ENCODE peak calls at places on chromosome 18, in seven cellular contexts. O is mammary epithelial cell, R is K562, B is OCI-LY7, U is suprapubic skin, P is adrenal gland, V is right atrium auricular region. Q is an unnamed sample.

GRCh38 chr18:23963443-23964185 is 50.9 kb upstream of the TTC39C start:
- DNase-seq in V (no peak), B (peak), O (no peak), R (no peak), P (no peak), U (no peak), Q (no peak)

GRCh38 chr18:24497052-24497754 is 36.8 kb downstream of the HRH4 start:
- DNase-seq in O (peak), P (no peak), B (no peak), U (no peak), V (no peak), R (no peak), Q (no peak)

GRCh38 chr18:8777846-8778245 is 72.5 kb downstream of the MTCL1 start:
- DNase-seq in B (no peak), O (peak), P (no peak), R (no peak), U (no peak), V (no peak), Q (no peak)

GRCh38 chr18:40917096-40917495 is 1037.9 kb upstream of the PIK3C3 start:
- DNase-seq in O (peak), B (no peak), R (no peak), P (no peak), U (no peak), V (no peak), Q (no peak)

GRCh38 chr18:8811115-8811514 is 105.8 kb downstream of the MTCL1 start:
- DNase-seq in P (no peak), V (no peak), O (no peak), R (no peak), U (no peak), B (no peak), Q (no peak)

GRCh38 chr18:61600422-61600821 is 267.2 kb downstream of the CDH20 start:
- DNase-seq in V (no peak), B (no peak), P (no peak), R (no peak), U (no peak), O (no peak), Q (no peak)

GRCh38 chr18:2515908-2516625 is 55.2 kb downstream of the METTL4 start:
- DNase-seq in P (peak), O (peak), R (no peak), U (no peak), V (no peak), B (peak), Q (peak)

GRCh38 chr18:45012286-45012685 is 331.6 kb downstream of the SETBP1 start:
- DNase-seq in B (no peak), V (no peak), U (no peak), R (no peak), P (no peak), O (peak), Q (no peak)

GRCh38 chr18:28735731-28736130 is 558.8 kb upstream of the CDH2 start:
- DNase-seq in U (no peak), O (peak), R (no peak), V (no peak), P (no peak), B (no peak), Q (peak)

GRCh38 chr18:54151376-54151775 is 73.1 kb downstream of the MBD2 start:
- DNase-seq in R (no peak), O (no peak), P (no peak), U (no peak), B (no peak), V (no peak), Q (no peak)

GRCh38 chr18:6414118-6414722 is 491 bp downstream of the L3MBTL4 start:
- DNase-seq in V (no peak), R (no peak), U (peak), O (peak), P (peak), B (no peak), Q (no peak)

GRCh38 chr18:55587341-55588000 is 521 bp downstream of the TCF4 start:
- DNase-seq in V (no peak), B (peak), U (no peak), O (peak), R (peak), P (peak), Q (peak)

GRCh38 chr18:23805898-23806297 is 116.6 kb downstream of the LAMA3 start:
- DNase-seq in U (no peak), V (no peak), P (no peak), B (no peak), R (no peak), O (peak), Q (peak)

DNA sequence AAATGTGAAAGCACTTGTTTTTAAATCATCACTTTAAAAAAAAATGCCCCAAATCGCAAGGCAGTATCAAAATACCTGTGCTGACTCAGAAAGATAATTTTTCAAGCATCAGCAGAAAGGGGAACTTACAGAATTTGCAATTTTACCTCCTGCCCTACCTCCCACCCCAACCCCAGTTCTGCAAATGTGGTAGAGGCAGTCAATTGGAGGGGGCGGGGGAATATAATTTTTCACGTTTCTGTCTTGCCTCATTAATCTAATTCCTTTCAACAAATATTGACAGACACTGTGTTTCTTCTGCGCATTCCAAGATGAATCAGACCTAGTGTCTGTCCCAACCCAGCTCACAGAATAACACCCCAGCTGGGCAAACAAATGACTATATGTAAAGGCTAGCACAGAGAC is 76.8 kb downstream of the ALPK2 start:
- DNase-seq in P (no peak), O (no peak), U (no peak), B (no peak), V (no peak), R (no peak), Q (peak)
- TF ChIP-seq CTCF in P (no peak), O (no peak), U (no peak), B (no peak), V (no peak), R (no peak), Q (no peak)

GRCh38 chr18:73551211-73551610 is 596.4 kb downstream of the FBXO15 start:
- DNase-seq in B (no peak), R (no peak), V (no peak), O (no peak), U (no peak), P (no peak), Q (no peak)
- H3K27ac ChIP-seq in B (no peak), R (no peak), V (no peak), O (no peak), U (no peak), P (no peak), Q (no peak)

DNA sequence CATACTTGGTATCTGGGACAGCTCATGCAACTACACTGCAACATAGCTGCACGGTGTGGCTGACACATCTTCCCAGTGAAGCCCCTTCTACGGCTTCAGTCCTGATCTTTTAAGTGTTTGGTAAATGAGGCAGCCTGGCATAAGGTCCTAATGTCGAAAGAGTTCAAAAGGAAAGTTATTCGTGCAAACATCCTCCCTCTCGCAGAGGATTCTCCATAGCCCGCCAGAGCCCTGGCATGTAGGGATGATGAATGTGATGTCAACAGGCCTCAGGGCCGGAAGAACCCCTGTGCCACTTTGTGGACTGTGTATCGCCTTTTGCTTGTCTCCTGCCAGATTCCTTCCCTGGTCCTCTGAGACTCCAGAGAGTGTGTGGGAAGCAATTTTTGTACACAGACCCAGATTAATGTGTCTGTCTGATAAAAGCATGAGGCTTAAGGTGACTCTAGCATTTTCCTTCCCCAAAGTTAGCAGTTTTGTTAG is 88.5 kb downstream of the SOCS6 start:
- DNase-seq in O (no peak), R (no peak), V (no peak), U (no peak), P (no peak), B (no peak), Q (no peak)
- H3K4me3 ChIP-seq in O (no peak), R (no peak), V (no peak), U (no peak), P (no peak), B (no peak), Q (no peak)

GRCh38 chr18:31942999-31943894 is at the start of gene TRAPPC8:
- DNase-seq in U (peak), B (peak), V (peak), P (peak), R (peak), O (peak), Q (peak)
- TF ChIP-seq CTCF in U (no peak), B (no peak), V (no peak), P (no peak), R (peak), O (peak), Q (no peak)

GRCh38 chr18:41954827-41955613 is at the start of gene PIK3C3:
- DNase-seq in U (peak), P (peak), V (peak), O (peak), B (peak), R (peak), Q (peak)
- H3K27ac ChIP-seq in U (peak), P (peak), V (peak), O (peak), B (no peak), R (peak), Q (peak)

DNA sequence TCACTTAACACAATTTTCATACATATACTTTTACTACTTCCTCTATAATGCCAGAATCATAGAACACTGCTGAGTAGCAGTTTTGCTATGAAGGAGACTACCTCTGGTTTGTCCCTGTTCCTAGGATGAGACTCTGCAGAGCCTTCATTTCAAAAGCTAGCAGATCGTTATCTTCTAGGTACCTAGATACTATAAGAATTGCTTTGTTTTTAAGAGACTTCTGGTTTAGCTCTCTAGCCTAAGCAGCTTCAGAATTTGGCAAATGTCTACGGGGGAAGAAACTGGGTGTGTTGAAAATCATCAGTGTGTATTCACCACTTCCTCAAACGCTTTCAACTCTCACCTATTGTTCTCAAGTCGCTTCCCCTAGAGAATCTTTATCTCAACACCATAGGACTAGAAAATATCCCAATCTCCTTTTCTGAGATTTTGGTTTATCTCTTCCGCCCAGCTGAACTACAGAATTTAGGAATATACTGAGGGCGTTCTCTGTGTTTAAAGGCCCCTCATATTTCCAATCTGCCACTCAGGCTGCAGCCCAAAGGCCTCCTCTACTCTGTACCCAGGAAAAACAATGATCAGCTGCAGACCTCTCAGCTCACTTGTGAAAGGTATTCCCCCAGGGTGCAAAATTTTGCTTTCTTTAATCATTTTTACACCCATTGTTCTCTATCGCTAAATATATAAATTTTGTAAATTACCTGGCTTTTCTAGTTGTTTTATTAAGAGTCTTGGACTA is 28.7 kb downstream of the SMAD2 start:
- DNase-seq in U (no peak), P (no peak), V (no peak), B (peak), O (peak), R (no peak), Q (no peak)
- H3K4me3 ChIP-seq in U (no peak), P (no peak), V (no peak), B (peak), O (no peak), R (no peak), Q (no peak)

GRCh38 chr18:35775887-35776286 is 194.3 kb downstream of the GALNT1 start:
- DNase-seq in R (no peak), B (no peak), P (no peak), V (no peak), O (peak), U (no peak), Q (peak)

GRCh38 chr18:35778850-35779634 is 193.4 kb upstream of the RMP24 start:
- DNase-seq in O (no peak), B (no peak), R (no peak), P (no peak), U (no peak), V (no peak), Q (no peak)

GRCh38 chr18:35780937-35781336 is 191.5 kb upstream of the RMP24 start:
- DNase-seq in U (no peak), V (no peak), R (no peak), P (no peak), O (no peak), B (no peak), Q (no peak)

GRCh38 chr18:35776481-35776880 is 194.9 kb downstream of the GALNT1 start:
- DNase-seq in V (no peak), U (no peak), P (no peak), R (no peak), B (no peak), O (no peak), Q (no peak)

DNA sequence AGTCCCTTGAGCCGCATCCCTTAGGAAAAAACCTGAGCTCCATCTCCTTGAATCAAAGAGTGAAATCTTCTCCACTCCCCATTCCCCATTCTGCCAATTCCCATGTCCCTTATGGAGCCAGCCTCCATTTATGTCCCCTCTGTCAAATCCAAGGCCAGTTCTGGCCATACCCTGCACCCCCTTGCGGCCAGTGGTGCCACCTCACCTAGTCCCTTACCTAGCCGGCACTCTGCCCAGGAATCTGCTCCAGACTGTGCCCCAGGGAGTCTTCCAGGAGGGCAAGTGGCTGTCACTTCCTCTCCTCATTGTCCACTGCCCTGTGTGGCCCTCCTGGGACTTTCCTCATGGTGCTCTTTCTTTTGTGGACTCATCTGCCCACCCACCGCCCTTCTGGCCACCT is 195.4 kb upstream of the RMP24 start:
- DNase-seq in R (peak), P (no peak), U (no peak), V (no peak), B (no peak), O (no peak), Q (no peak)
- TF ChIP-seq CTCF in R (peak), P (no peak), U (no peak), V (no peak), B (no peak), O (no peak), Q (no peak)

GRCh38 chr18:22606563-22607283 is 189.0 kb upstream of the CTAGE1 start:
- DNase-seq in P (no peak), U (no peak), B (no peak), R (no peak), V (no peak), O (no peak), Q (peak)
- H3K27ac ChIP-seq in P (no peak), U (no peak), B (no peak), R (no peak), V (peak), O (no peak), Q (peak)

DNA sequence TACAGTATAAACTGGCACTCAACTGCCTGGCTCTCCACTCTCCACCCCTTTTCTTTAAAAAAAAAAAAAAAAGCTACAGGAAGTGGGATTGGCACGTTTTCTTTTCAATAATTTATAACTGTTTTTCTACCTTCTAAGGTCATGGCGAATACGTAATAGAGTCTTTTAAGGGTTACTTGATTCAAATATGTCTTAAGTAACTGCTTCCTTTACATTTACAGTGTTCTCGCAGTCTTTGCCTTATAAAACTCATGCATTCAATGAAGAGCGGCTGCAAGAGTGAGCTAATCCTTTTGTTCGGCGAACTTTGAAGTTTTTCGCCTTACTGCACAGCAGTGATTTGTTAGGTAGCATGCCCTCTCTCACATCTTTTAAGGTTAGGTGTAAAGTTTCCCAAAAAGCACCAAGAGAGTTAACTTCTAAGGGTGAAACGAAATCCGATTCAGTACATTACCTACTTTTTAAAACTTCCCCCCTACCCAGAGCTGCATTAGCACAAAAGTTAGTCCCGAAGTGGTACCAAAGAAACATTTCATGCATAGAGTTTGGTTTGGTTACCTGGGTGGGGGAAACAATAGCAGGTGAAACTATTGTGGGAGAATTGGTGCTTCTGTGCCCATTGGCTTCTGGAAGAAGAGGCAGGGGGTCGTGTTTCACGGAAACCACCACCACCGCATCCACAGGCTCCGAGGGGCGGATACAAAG is 2.0 kb downstream of the KCTD1 start:
- DNase-seq in V (no peak), R (no peak), P (no peak), B (no peak), O (peak), U (no peak), Q (no peak)
- H3K4me3 ChIP-seq in V (peak), R (no peak), P (peak), B (peak), O (peak), U (peak), Q (peak)

Q was measured in brain microvascular endothelial cell.